ENCODE peak calls at places on chromosomes 2 and 18, in four cellular contexts. One of them, this sample, is unnamed.

GRCh38 chr2:141384676-141385075 is 746.1 kb downstream of the LRP1B start:
- DNase-seq in tibial nerve: no peak
- DNase-seq in suprapubic skin: no peak
- DNase-seq in A549: no peak
- DNase-seq in this sample: no peak

GRCh38 chr2:62724886-62725711 is 19.6 kb downstream of the EHBP1 start:
- DNase-seq in A549: peak
- DNase-seq in tibial nerve: no peak
- DNase-seq in suprapubic skin: no peak
- DNase-seq in this sample: peak

GRCh38 chr2:62032096-62032495 is 126.6 kb downstream of the COMMD1 start:
- DNase-seq in A549: no peak
- DNase-seq in suprapubic skin: no peak
- DNase-seq in tibial nerve: no peak
- DNase-seq in this sample: no peak

GRCh38 chr2:156687715-156688114 is 251.5 kb downstream of the GPD2 start:
- DNase-seq in suprapubic skin: no peak
- DNase-seq in tibial nerve: no peak
- DNase-seq in A549: no peak
- DNase-seq in this sample: no peak

GRCh38 chr18:46772396-46772795 is 15.5 kb upstream of the ST8SIA5 start:
- DNase-seq in A549: no peak
- DNase-seq in suprapubic skin: no peak
- DNase-seq in tibial nerve: no peak
- DNase-seq in this sample: no peak

GRCh38 chr2:192148241-192148619 is 46.5 kb downstream of the TMEFF2 start:
- DNase-seq in A549: no peak
- DNase-seq in suprapubic skin: no peak
- DNase-seq in tibial nerve: no peak
- DNase-seq in this sample: no peak

GRCh38 chr2:127586136-127586535 is 50.7 kb downstream of the MYO7B start:
- DNase-seq in A549: no peak
- DNase-seq in suprapubic skin: no peak
- DNase-seq in tibial nerve: no peak
- DNase-seq in this sample: no peak

GRCh38 chr2:160225722-160226121 is 25.6 kb upstream of the ITGB6 start:
- DNase-seq in suprapubic skin: peak
- DNase-seq in A549: no peak
- DNase-seq in tibial nerve: no peak
- DNase-seq in this sample: no peak

GRCh38 chr2:12514631-12515437 is 201.9 kb upstream of the TRIB2 start:
- DNase-seq in tibial nerve: no peak
- DNase-seq in A549: no peak
- DNase-seq in suprapubic skin: no peak
- DNase-seq in this sample: no peak

GRCh38 chr2:105426626-105427292 is 27.9 kb upstream of the FHL2 start:
- DNase-seq in A549: no peak
- DNase-seq in tibial nerve: no peak
- DNase-seq in suprapubic skin: no peak
- DNase-seq in this sample: no peak

GRCh38 chr2:144183744-144184143 is 336.2 kb downstream of the ZEB2 start:
- DNase-seq in tibial nerve: no peak
- DNase-seq in A549: no peak
- DNase-seq in suprapubic skin: no peak
- DNase-seq in this sample: no peak

GRCh38 chr2:69177785-69178636 is 165.0 kb downstream of the ANTXR1 start:
- DNase-seq in A549: peak
- DNase-seq in suprapubic skin: peak
- DNase-seq in tibial nerve: peak
- DNase-seq in this sample: peak

GRCh38 chr2:171807831-171808393 is 86.1 kb downstream of the SLC25A12 start:
- DNase-seq in A549: no peak
- DNase-seq in suprapubic skin: no peak
- DNase-seq in tibial nerve: peak
- DNase-seq in this sample: no peak

GRCh38 chr2:198309673-198310280 is 505.4 kb downstream of the PLCL1 start:
- DNase-seq in A549: peak
- DNase-seq in suprapubic skin: no peak
- DNase-seq in tibial nerve: peak
- DNase-seq in this sample: no peak

GRCh38 chr2:78676921-78677696 is 348.4 kb upstream of the REG3G start:
- DNase-seq in tibial nerve: no peak
- DNase-seq in A549: no peak
- DNase-seq in suprapubic skin: no peak
- DNase-seq in this sample: no peak

GRCh38 chr2:10658041-10658913 is 31.5 kb downstream of the NOL10 start:
- DNase-seq in tibial nerve: no peak
- DNase-seq in A549: no peak
- DNase-seq in suprapubic skin: no peak
- DNase-seq in this sample: no peak

GRCh38 chr2:74017181-74017580 is 32.5 kb downstream of the TET3 start:
- DNase-seq in tibial nerve: no peak
- DNase-seq in suprapubic skin: no peak
- DNase-seq in A549: no peak
- DNase-seq in this sample: no peak

GRCh38 chr2:191045141-191045540 is 31.2 kb upstream of the STAT1 start:
- DNase-seq in tibial nerve: no peak
- DNase-seq in A549: no peak
- DNase-seq in suprapubic skin: no peak
- DNase-seq in this sample: no peak

GRCh38 chr2:224613543-224614317 is 28.6 kb upstream of the CUL3 start:
- DNase-seq in A549: no peak
- DNase-seq in suprapubic skin: no peak
- DNase-seq in tibial nerve: no peak
- DNase-seq in this sample: no peak

GRCh38 chr18:43620936-43621335 is 343.6 kb upstream of the SYT4 start:
- DNase-seq in A549: peak
- DNase-seq in tibial nerve: no peak
- DNase-seq in suprapubic skin: no peak
- DNase-seq in this sample: no peak

GRCh38 chr2:98775146-98775988 is 44.4 kb upstream of the MGAT4A start:
- DNase-seq in tibial nerve: no peak
- DNase-seq in A549: no peak
- DNase-seq in suprapubic skin: no peak
- DNase-seq in this sample: no peak

GRCh38 chr2:172516299-172516698 is 39.6 kb upstream of the PDK1 start:
- DNase-seq in tibial nerve: no peak
- DNase-seq in suprapubic skin: no peak
- DNase-seq in A549: no peak
- DNase-seq in this sample: no peak

GRCh38 chr2:128498086-128498485 is 179.4 kb upstream of the HS6ST1 start:
- DNase-seq in suprapubic skin: peak
- DNase-seq in tibial nerve: no peak
- DNase-seq in A549: no peak
- DNase-seq in this sample: no peak

GRCh38 chr2:120355867-120356266 is 9.9 kb downstream of the INHBB start:
- DNase-seq in tibial nerve: no peak
- DNase-seq in A549: no peak
- DNase-seq in suprapubic skin: no peak
- DNase-seq in this sample: no peak

GRCh38 chr2:235238537-235238936 is 255.3 kb upstream of the AGAP1 start:
- DNase-seq in A549: no peak
- DNase-seq in tibial nerve: peak
- DNase-seq in suprapubic skin: peak
- DNase-seq in this sample: peak

GRCh38 chr18:5890606-5891360 is 4.5 kb downstream of the TMEM200C start:
- DNase-seq in A549: peak
- DNase-seq in suprapubic skin: peak
- DNase-seq in tibial nerve: no peak
- DNase-seq in this sample: no peak

GRCh38 chr2:40230717-40231300 is 221.1 kb downstream of the SLC8A1 start:
- DNase-seq in A549: no peak
- DNase-seq in suprapubic skin: no peak
- DNase-seq in tibial nerve: no peak
- DNase-seq in this sample: no peak

GRCh38 chr2:46032996-46033395 is 264.2 kb upstream of the EPAS1 start:
- DNase-seq in suprapubic skin: no peak
- DNase-seq in tibial nerve: no peak
- DNase-seq in A549: peak
- DNase-seq in this sample: no peak
- H3K27ac ChIP-seq in suprapubic skin: no peak
- H3K27ac ChIP-seq in tibial nerve: no peak
- H3K27ac ChIP-seq in A549: peak
- H3K27ac ChIP-seq in this sample: no peak

DNA sequence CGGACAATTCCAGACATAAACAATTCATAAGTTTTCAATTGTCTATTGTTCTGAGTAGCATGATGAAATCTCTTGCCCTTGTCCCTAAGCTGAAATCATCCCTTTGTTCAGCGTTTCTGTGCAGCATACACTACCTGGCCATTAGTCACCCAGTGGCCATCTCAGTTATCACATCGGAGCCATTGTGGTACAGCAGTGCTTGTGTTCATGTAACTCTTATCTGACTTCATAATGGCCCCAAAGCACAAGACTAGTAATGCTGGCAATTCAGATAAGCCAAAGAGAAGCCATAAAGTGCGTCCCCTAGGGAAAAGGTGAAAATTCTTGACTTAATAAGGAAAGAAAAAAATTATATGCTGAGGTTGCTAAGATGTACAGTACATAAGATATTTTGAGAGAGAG is 127.2 kb downstream of the FHOD3 start:
- DNase-seq in suprapubic skin: no peak
- DNase-seq in tibial nerve: no peak
- DNase-seq in A549: no peak
- DNase-seq in this sample: no peak
- TF ChIP-seq EP300 in suprapubic skin: no peak
- TF ChIP-seq EP300 in tibial nerve: no peak
- TF ChIP-seq EP300 in A549: no peak
- TF ChIP-seq EP300 in this sample: no peak

GRCh38 chr2:159124931-159125467 is 156.6 kb downstream of the TANC1 start:
- DNase-seq in tibial nerve: no peak
- DNase-seq in suprapubic skin: no peak
- DNase-seq in A549: no peak
- DNase-seq in this sample: no peak
- H3K27ac ChIP-seq in tibial nerve: peak
- H3K27ac ChIP-seq in suprapubic skin: peak
- H3K27ac ChIP-seq in A549: peak
- H3K27ac ChIP-seq in this sample: peak

GRCh38 chr18:58269931-58270330 is 225.9 kb downstream of the NEDD4L start:
- DNase-seq in tibial nerve: no peak
- DNase-seq in suprapubic skin: no peak
- DNase-seq in A549: no peak
- DNase-seq in this sample: no peak
- TF ChIP-seq EP300 in tibial nerve: no peak
- TF ChIP-seq EP300 in suprapubic skin: no peak
- TF ChIP-seq EP300 in A549: no peak
- TF ChIP-seq EP300 in this sample: no peak

DNA sequence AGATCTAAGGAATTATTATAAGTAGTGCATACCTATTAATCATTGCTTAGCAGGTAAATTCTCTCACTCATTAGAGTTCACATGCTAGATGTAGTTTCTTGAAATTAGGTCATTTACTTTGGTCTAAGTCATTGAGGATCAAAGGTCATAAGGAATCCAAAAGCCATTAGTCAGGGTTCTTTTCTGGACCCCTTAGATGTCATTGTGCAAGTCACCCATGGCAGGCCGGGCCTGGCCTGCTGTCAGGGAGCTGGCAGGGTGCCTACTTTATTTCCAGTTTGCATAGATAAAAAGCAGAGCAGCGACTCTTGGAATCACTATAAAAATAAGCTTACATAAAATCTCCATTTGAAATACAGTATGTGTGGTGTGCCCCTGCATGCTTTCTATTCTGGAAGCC is 91.2 kb downstream of the MEIS1 start:
- DNase-seq in tibial nerve: no peak
- DNase-seq in A549: no peak
- DNase-seq in suprapubic skin: no peak
- DNase-seq in this sample: no peak
- H3K27ac ChIP-seq in tibial nerve: no peak
- H3K27ac ChIP-seq in A549: no peak
- H3K27ac ChIP-seq in suprapubic skin: no peak
- H3K27ac ChIP-seq in this sample: no peak

GRCh38 chr2:122481244-122481622 is 725.8 kb downstream of the TSN start:
- DNase-seq in tibial nerve: no peak
- DNase-seq in suprapubic skin: no peak
- DNase-seq in A549: no peak
- DNase-seq in this sample: no peak

GRCh38 chr2:122478773-122479172 is 723.3 kb downstream of the TSN start:
- DNase-seq in tibial nerve: no peak
- DNase-seq in suprapubic skin: no peak
- DNase-seq in A549: no peak
- DNase-seq in this sample: no peak

GRCh38 chr2:122480381-122481243 is 725.2 kb downstream of the TSN start:
- DNase-seq in tibial nerve: no peak
- DNase-seq in A549: no peak
- DNase-seq in suprapubic skin: no peak
- DNase-seq in this sample: no peak

GRCh38 chr2:122481717-122482116 is 726.3 kb downstream of the TSN start:
- DNase-seq in suprapubic skin: no peak
- DNase-seq in tibial nerve: no peak
- DNase-seq in A549: no peak
- DNase-seq in this sample: no peak

GRCh38 chr2:122478108-122478507 is 722.7 kb downstream of the TSN start:
- DNase-seq in suprapubic skin: no peak
- DNase-seq in A549: no peak
- DNase-seq in tibial nerve: no peak
- DNase-seq in this sample: no peak
- TF ChIP-seq EP300 in suprapubic skin: no peak
- TF ChIP-seq EP300 in A549: no peak
- TF ChIP-seq EP300 in tibial nerve: no peak
- TF ChIP-seq EP300 in this sample: no peak

DNA sequence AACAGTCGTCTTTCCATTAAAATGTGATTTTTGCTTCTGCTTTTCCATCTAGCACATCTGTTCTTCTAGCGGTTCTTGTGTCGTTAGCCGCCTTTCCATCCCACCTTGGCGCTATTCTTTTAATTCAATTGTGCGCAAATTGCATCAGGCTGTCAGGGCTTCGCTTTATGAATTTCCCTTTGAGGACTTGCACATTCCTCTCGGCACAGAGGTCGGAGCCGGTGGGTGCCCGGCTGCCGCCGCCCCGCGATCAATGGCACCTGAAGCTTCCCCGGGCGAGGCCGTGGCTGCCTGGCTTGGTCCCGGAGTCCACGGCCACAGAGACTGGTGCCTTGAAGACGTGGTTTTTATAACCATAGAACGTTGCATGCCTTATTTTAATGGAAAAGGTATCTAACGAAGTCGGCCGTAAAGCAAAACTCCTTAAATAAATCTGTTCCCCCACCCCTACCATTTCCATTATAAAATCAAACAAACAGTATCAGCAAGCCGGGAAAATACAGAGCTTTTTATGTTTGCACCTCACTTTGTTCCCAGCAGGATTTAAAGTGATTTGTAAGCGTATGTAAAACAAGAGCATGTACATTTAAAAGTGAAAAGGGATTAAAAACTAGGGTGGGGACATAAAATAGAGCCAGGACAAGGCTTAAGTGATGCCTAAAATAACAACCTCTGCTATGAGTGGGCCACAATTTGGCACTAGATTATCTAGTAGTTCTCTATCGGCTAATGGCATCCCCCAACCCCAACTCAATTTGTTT is 34.1 kb upstream of the TSPYL6 start:
- DNase-seq in tibial nerve: no peak
- DNase-seq in suprapubic skin: no peak
- DNase-seq in A549: no peak
- DNase-seq in this sample: no peak
- H3K27ac ChIP-seq in tibial nerve: peak
- H3K27ac ChIP-seq in suprapubic skin: no peak
- H3K27ac ChIP-seq in A549: no peak
- H3K27ac ChIP-seq in this sample: no peak

GRCh38 chr2:161533218-161533617 is 91.0 kb upstream of the SLC4A10 start:
- DNase-seq in tibial nerve: no peak
- DNase-seq in suprapubic skin: no peak
- DNase-seq in A549: no peak
- DNase-seq in this sample: no peak
- TF ChIP-seq EP300 in tibial nerve: no peak
- TF ChIP-seq EP300 in suprapubic skin: no peak
- TF ChIP-seq EP300 in A549: no peak
- TF ChIP-seq EP300 in this sample: no peak

This sample was measured in sigmoid colon.